ENCODE peak calls at places on chromosomes 1 and 21, in seven cellular contexts. One of them, this sample, is unnamed. For H3K27me3, the result is how much of the 10 kb centered on the place peaks cover.

GRCh38 chr1:34908369-34908768 is 21.1 kb downstream of the DLGAP3 start:
- DNase-seq in iPS DF 6.9: no peak
- DNase-seq in endothelial cell of umbilical vein: no peak
- DNase-seq in Peyer's patch: no peak
- DNase-seq in neural progenitor cell: no peak
- DNase-seq in cardiac muscle cell: no peak
- DNase-seq in pancreas: no peak
- DNase-seq in this sample: no peak

GRCh38 chr1:97334454-97334853 is 586.4 kb downstream of the DPYD start:
- DNase-seq in iPS DF 6.9: no peak
- DNase-seq in endothelial cell of umbilical vein: peak
- DNase-seq in Peyer's patch: no peak
- DNase-seq in neural progenitor cell: no peak
- DNase-seq in cardiac muscle cell: no peak
- DNase-seq in pancreas: no peak
- DNase-seq in this sample: no peak

GRCh38 chr1:156693858-156694562 is 11.4 kb downstream of the CRABP2 start:
- DNase-seq in iPS DF 6.9: no peak
- DNase-seq in endothelial cell of umbilical vein: no peak
- DNase-seq in Peyer's patch: no peak
- DNase-seq in neural progenitor cell: peak
- DNase-seq in cardiac muscle cell: peak
- DNase-seq in pancreas: no peak
- DNase-seq in this sample: no peak

GRCh38 chr1:186763107-186763506 is 65.6 kb upstream of the PLA2G4A start:
- DNase-seq in iPS DF 6.9: no peak
- DNase-seq in endothelial cell of umbilical vein: peak
- DNase-seq in Peyer's patch: no peak
- DNase-seq in neural progenitor cell: no peak
- DNase-seq in cardiac muscle cell: no peak
- DNase-seq in pancreas: no peak
- DNase-seq in this sample: no peak

GRCh38 chr1:7576946-7577657 is 194.0 kb upstream of the VAMP3 start:
- DNase-seq in iPS DF 6.9: peak
- DNase-seq in endothelial cell of umbilical vein: peak
- DNase-seq in Peyer's patch: no peak
- DNase-seq in neural progenitor cell: peak
- DNase-seq in cardiac muscle cell: peak
- DNase-seq in pancreas: peak
- DNase-seq in this sample: no peak

GRCh38 chr1:94110946-94111740 is 9.8 kb downstream of the ABCA4 start:
- DNase-seq in iPS DF 6.9: no peak
- DNase-seq in endothelial cell of umbilical vein: no peak
- DNase-seq in Peyer's patch: no peak
- DNase-seq in neural progenitor cell: no peak
- DNase-seq in cardiac muscle cell: no peak
- DNase-seq in pancreas: no peak
- DNase-seq in this sample: no peak

GRCh38 chr1:26686795-26687194 is 9.0 kb upstream of the ARID1A start:
- DNase-seq in iPS DF 6.9: no peak
- DNase-seq in endothelial cell of umbilical vein: no peak
- DNase-seq in Peyer's patch: no peak
- DNase-seq in neural progenitor cell: no peak
- DNase-seq in cardiac muscle cell: peak
- DNase-seq in pancreas: no peak
- DNase-seq in this sample: no peak

GRCh38 chr1:94863297-94863911 is 43.2 kb downstream of the SLC44A3 start:
- DNase-seq in iPS DF 6.9: no peak
- DNase-seq in endothelial cell of umbilical vein: peak
- DNase-seq in Peyer's patch: no peak
- DNase-seq in neural progenitor cell: no peak
- DNase-seq in cardiac muscle cell: no peak
- DNase-seq in pancreas: no peak
- DNase-seq in this sample: no peak

GRCh38 chr1:224168859-224169380 is 14.1 kb upstream of the DEGS1 start:
- DNase-seq in iPS DF 6.9: no peak
- DNase-seq in endothelial cell of umbilical vein: peak
- DNase-seq in Peyer's patch: no peak
- DNase-seq in neural progenitor cell: no peak
- DNase-seq in cardiac muscle cell: no peak
- DNase-seq in pancreas: no peak
- DNase-seq in this sample: peak

DNA sequence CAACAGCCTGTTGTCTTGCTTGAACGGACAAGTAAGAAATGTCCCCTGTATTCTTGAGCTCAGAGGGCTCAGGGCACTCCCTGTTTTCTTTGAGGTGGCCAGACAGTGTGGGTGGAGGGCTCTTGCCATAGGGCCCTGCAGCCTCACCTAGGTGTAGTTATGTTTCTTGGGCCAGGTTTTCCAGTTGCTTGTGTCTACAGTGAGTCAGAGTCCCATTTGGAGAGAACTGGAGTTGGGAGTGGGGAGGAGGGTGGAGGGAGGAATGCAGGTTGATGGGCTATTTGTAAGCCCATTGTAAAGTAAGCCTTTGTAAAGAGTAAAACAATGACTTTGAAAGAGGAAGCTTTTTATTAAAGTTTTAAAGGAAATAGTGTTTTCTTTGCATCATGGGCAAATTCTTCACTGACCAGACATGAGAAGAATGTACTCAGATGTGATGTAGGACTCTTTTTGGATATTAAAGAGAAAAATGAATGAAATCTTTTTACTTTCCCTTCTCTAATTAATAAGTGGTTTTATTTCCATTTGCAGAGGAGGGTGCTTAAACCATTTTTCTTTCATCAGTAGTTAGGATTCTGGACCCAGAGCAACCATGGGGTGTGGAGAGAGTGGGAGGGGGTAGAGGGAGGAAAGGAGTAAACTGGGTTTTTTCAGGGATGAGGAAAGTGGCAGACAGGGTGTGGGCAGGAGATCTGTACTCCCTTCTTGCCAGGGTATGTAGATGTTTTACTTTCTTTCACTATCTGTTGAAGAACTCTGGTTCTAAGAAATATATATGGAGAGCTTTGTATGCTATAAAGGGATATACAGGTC is 45.1 kb upstream of the MACF1 start:
- DNase-seq in iPS DF 6.9: no peak
- DNase-seq in endothelial cell of umbilical vein: peak
- DNase-seq in Peyer's patch: peak
- DNase-seq in neural progenitor cell: peak
- DNase-seq in cardiac muscle cell: no peak
- DNase-seq in pancreas: no peak
- DNase-seq in this sample: no peak
- H3K27ac ChIP-seq in iPS DF 6.9: peak
- H3K27ac ChIP-seq in endothelial cell of umbilical vein: peak
- H3K27ac ChIP-seq in Peyer's patch: no peak
- H3K27ac ChIP-seq in neural progenitor cell: peak
- H3K27ac ChIP-seq in cardiac muscle cell: peak
- H3K27ac ChIP-seq in pancreas: peak
- H3K27ac ChIP-seq in this sample: no peak

DNA sequence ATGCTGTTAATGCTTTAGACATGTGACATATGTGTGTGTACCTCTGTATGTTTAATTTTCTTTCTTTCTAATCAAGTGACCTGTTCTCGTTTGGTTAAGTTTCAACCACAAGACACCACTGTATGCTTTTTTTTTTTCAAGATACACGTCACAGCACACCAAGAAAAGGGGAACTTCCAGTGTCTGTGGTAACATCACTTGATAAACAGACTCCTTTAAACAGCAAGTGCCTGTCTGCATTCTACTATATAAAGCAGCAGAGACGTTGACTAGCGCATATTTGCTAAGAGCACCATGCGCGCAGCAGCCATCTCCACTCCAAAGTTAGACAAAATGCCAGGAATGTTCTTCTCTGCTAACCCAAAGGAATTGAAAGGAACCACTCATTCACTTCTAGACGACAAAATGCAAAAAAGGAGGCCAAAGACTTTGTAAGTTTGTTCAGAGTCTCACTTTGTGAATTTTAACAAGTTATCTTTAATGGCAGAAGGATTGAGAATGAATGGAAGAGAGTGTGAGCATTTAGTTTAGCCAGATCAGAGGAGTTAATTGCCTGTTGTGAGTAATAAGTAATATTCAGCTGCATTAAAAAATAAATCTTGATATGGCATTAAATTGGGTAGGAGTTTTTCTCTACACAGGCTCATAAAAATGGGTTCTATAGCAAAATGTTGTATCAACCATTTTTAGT is at the start of gene RGS1:
- DNase-seq in iPS DF 6.9: no peak
- DNase-seq in endothelial cell of umbilical vein: no peak
- DNase-seq in Peyer's patch: peak
- DNase-seq in neural progenitor cell: no peak
- DNase-seq in cardiac muscle cell: no peak
- DNase-seq in pancreas: no peak
- DNase-seq in this sample: peak
- H3K4me3 ChIP-seq in iPS DF 6.9: no peak
- H3K4me3 ChIP-seq in endothelial cell of umbilical vein: no peak
- H3K4me3 ChIP-seq in Peyer's patch: peak
- H3K4me3 ChIP-seq in neural progenitor cell: no peak
- H3K4me3 ChIP-seq in cardiac muscle cell: no peak
- H3K4me3 ChIP-seq in pancreas: no peak
- H3K4me3 ChIP-seq in this sample: peak

GRCh38 chr21:36212513-36212780 is 55.8 kb downstream of the DOP1B start:
- DNase-seq in iPS DF 6.9: no peak
- DNase-seq in endothelial cell of umbilical vein: no peak
- DNase-seq in Peyer's patch: no peak
- DNase-seq in neural progenitor cell: no peak
- DNase-seq in cardiac muscle cell: no peak
- DNase-seq in pancreas: no peak
- DNase-seq in this sample: no peak
- H3K27me3 ChIP-seq in iPS DF 6.9: under half
- H3K27me3 ChIP-seq in endothelial cell of umbilical vein: under half
- H3K27me3 ChIP-seq in Peyer's patch: under half
- H3K27me3 ChIP-seq in neural progenitor cell: under half
- H3K27me3 ChIP-seq in cardiac muscle cell: under half
- H3K27me3 ChIP-seq in pancreas: under half
- H3K27me3 ChIP-seq in this sample: under half

GRCh38 chr1:43536196-43536863 is 5.6 kb downstream of the PTPRF start:
- DNase-seq in iPS DF 6.9: no peak
- DNase-seq in endothelial cell of umbilical vein: no peak
- DNase-seq in Peyer's patch: no peak
- DNase-seq in neural progenitor cell: no peak
- DNase-seq in cardiac muscle cell: no peak
- DNase-seq in pancreas: no peak
- DNase-seq in this sample: no peak
- H3K27ac ChIP-seq in iPS DF 6.9: no peak
- H3K27ac ChIP-seq in endothelial cell of umbilical vein: no peak
- H3K27ac ChIP-seq in Peyer's patch: no peak
- H3K27ac ChIP-seq in neural progenitor cell: no peak
- H3K27ac ChIP-seq in cardiac muscle cell: no peak
- H3K27ac ChIP-seq in pancreas: peak
- H3K27ac ChIP-seq in this sample: no peak

GRCh38 chr1:87451229-87451900 is 122.7 kb downstream of the LMO4 start:
- DNase-seq in iPS DF 6.9: no peak
- DNase-seq in endothelial cell of umbilical vein: no peak
- DNase-seq in Peyer's patch: no peak
- DNase-seq in neural progenitor cell: no peak
- DNase-seq in cardiac muscle cell: no peak
- DNase-seq in pancreas: no peak
- DNase-seq in this sample: no peak

GRCh38 chr1:87450136-87450535 is 121.5 kb downstream of the LMO4 start:
- DNase-seq in iPS DF 6.9: no peak
- DNase-seq in endothelial cell of umbilical vein: no peak
- DNase-seq in Peyer's patch: no peak
- DNase-seq in neural progenitor cell: no peak
- DNase-seq in cardiac muscle cell: no peak
- DNase-seq in pancreas: no peak
- DNase-seq in this sample: no peak

GRCh38 chr1:87452648-87453047 is 124.0 kb downstream of the LMO4 start:
- DNase-seq in iPS DF 6.9: no peak
- DNase-seq in endothelial cell of umbilical vein: no peak
- DNase-seq in Peyer's patch: no peak
- DNase-seq in neural progenitor cell: no peak
- DNase-seq in cardiac muscle cell: no peak
- DNase-seq in pancreas: no peak
- DNase-seq in this sample: no peak

GRCh38 chr1:87449348-87449963 is 120.8 kb downstream of the LMO4 start:
- DNase-seq in iPS DF 6.9: no peak
- DNase-seq in endothelial cell of umbilical vein: no peak
- DNase-seq in Peyer's patch: peak
- DNase-seq in neural progenitor cell: no peak
- DNase-seq in cardiac muscle cell: peak
- DNase-seq in pancreas: no peak
- DNase-seq in this sample: peak

GRCh38 chr1:87450615-87451209 is 122.0 kb downstream of the LMO4 start:
- DNase-seq in iPS DF 6.9: no peak
- DNase-seq in endothelial cell of umbilical vein: no peak
- DNase-seq in Peyer's patch: peak
- DNase-seq in neural progenitor cell: peak
- DNase-seq in cardiac muscle cell: no peak
- DNase-seq in pancreas: no peak
- DNase-seq in this sample: no peak
- H3K4me3 ChIP-seq in iPS DF 6.9: no peak
- H3K4me3 ChIP-seq in endothelial cell of umbilical vein: no peak
- H3K4me3 ChIP-seq in Peyer's patch: no peak
- H3K4me3 ChIP-seq in neural progenitor cell: no peak
- H3K4me3 ChIP-seq in cardiac muscle cell: no peak
- H3K4me3 ChIP-seq in pancreas: no peak
- H3K4me3 ChIP-seq in this sample: no peak

DNA sequence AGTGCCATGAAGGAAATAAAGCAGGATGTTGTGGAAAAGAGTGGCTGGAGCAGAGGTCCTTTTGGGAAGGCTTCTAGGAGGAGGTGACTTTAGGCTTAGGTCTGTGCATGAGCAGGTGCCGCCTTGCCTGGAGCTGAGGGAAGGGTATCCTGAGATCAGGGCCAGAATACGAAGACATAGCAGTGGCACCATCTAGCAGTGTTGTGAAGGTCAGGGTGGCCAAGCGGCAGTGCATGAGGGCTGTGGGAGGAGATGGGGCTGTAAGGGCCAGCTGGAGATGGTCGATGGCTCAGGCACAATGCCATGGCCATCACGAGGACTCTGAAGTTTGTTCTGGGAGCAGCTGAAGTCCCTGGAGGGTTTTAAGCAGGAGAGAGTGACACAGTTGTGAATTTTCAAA is 219.5 kb downstream of the PTPRU start:
- DNase-seq in iPS DF 6.9: no peak
- DNase-seq in endothelial cell of umbilical vein: no peak
- DNase-seq in Peyer's patch: no peak
- DNase-seq in neural progenitor cell: no peak
- DNase-seq in cardiac muscle cell: no peak
- DNase-seq in pancreas: no peak
- DNase-seq in this sample: no peak
- H3K27me3 ChIP-seq in iPS DF 6.9: under half
- H3K27me3 ChIP-seq in endothelial cell of umbilical vein: under half
- H3K27me3 ChIP-seq in Peyer's patch: under half
- H3K27me3 ChIP-seq in neural progenitor cell: under half
- H3K27me3 ChIP-seq in cardiac muscle cell: under half
- H3K27me3 ChIP-seq in pancreas: under half
- H3K27me3 ChIP-seq in this sample: under half

This sample was measured in CD4-positive, CD25-positive, alpha-beta regulatory T cell.